ENCODE peak calls at places on chromosomes 11 and 22, in nine cellular contexts. W, J, V, G, I, E, A, Q and D are unnamed samples.

GRCh38 chr11:66600219-66600923 is 7.4 kb downstream of the CCS start:
- DNase-seq in V (no peak), Q (no peak), E (no peak), A (peak; percentile 48), G (no peak), J (no peak), W (peak; percentile 31), I (no peak), D (no peak)

GRCh38 chr11:61571869-61572268 is 9.0 kb downstream of the SYT7 start:
- DNase-seq in Q (no peak), E (no peak), I (no peak), A (no peak), W (no peak), J (no peak), V (no peak), G (no peak), D (no peak)

GRCh38 chr22:35804421-35804820 is 86.7 kb downstream of the APOL5 start:
- DNase-seq in I (no peak), Q (no peak), G (no peak), V (no peak), J (no peak), A (no peak), W (no peak), E (no peak), D (no peak)

GRCh38 chr22:50170453-50171318 is at the start of gene PANX2:
- DNase-seq in I (no peak), J (no peak), E (no peak), A (no peak), Q (no peak), W (peak; percentile 24), V (no peak), G (no peak), D (no peak)

GRCh38 chr11:12640926-12641849 is 33.0 kb upstream of the TEAD1 start:
- DNase-seq in W (no peak), J (no peak), E (no peak), V (no peak), G (no peak), Q (no peak), A (no peak), I (no peak), D (no peak)

GRCh38 chr11:64694821-64695365 is 28.1 kb downstream of the NRXN2 start:
- DNase-seq in A (no peak), J (no peak), Q (no peak), W (no peak), I (no peak), E (no peak), G (no peak), V (no peak), D (no peak)

GRCh38 chr11:121643530-121644512 is 191.1 kb upstream of the SORL1-AS1 start:
- DNase-seq in V (no peak), E (no peak), W (no peak), Q (no peak), J (no peak), A (no peak), I (no peak), G (no peak), D (no peak)

GRCh38 chr11:117230286-117230961 is 1.4 kb downstream of the PCSK7 start:
- DNase-seq in J (no peak), I (peak; percentile 40), Q (no peak), W (no peak), E (peak; percentile 4), A (no peak), V (no peak), G (no peak), D (no peak)

DNA sequence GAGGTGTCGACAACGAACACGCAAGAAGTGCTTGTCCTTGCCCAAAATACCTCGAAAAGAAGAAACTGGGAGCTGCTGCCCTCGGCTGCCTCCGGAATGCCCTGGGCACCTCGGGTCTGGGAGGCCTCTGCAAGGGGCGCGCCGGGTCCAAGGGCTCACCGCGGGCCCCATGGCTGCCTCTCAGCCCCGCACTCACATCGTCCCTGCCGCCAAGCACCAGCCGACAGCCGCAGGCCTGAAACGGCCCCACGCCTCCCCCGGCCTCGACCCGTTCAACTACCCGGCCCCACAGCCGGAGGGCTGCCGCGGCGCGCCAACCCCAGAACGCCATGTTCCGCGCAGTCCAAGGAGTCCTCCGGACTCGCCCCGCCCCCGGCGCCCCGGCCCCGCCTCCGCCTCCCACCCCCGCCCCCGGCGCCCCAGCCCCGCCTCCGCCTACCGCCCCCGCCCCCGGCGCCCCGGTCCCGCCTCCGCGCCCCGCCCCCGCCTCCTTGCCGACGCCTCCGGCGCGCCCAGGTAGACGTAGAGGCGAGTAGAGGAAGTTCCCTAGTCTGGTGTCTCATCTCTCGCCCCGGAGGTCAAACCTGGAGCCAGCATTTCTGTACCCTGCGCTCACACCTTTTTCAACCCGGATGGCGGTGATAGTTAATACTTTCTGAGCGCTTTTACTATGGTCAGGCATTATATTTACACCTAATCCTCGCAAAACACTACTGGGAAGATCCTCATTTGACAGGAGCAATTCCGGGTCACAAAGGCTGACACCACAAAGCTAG is at the start of gene SIRT3:
- DNase-seq in J (peak; percentile 87), E (peak; percentile 80), G (peak; percentile 21), V (peak; percentile 67), W (peak; percentile 71), I (peak; percentile 89), A (peak; percentile 67), Q (peak; percentile 79), D (peak; percentile 85)
- TF ChIP-seq CTCF in J (no peak), E (no peak), G (no peak), V (peak; percentile 39), W (no peak), I (peak; percentile 8), A (peak; percentile 37), Q (no peak), D (no peak)

GRCh38 chr22:17754233-17754925 is 19.9 kb downstream of the BID start:
- DNase-seq in E (peak; percentile 35), G (no peak), W (no peak), Q (no peak), J (peak; percentile 25), I (no peak), A (no peak), V (no peak), D (no peak)
- TF ChIP-seq CTCF in E (peak; percentile 34), G (peak; percentile 5), W (peak; percentile 18), Q (no peak), J (peak; percentile 36), I (peak; percentile 28), A (no peak), V (no peak), D (no peak)

GRCh38 chr22:46738961-46739870 is 1.2 kb upstream of the CERK start:
- DNase-seq in V (no peak), G (no peak), E (peak; percentile 86), Q (no peak), I (peak; percentile 92), A (peak; percentile 63), W (peak; percentile 64), J (peak; percentile 88), D (peak; percentile 16)
- TF ChIP-seq CTCF in V (no peak), G (peak; percentile 20), E (peak; percentile 63), Q (no peak), I (peak; percentile 61), A (peak; percentile 30), W (peak; percentile 24), J (peak; percentile 31), D (no peak)

GRCh38 chr11:69123593-69124545 is 31.9 kb upstream of the SMIM38 start:
- DNase-seq in A (no peak), V (no peak), I (no peak), W (no peak), G (no peak), E (no peak), Q (no peak), J (peak; percentile 53), D (no peak)
- TF ChIP-seq CTCF in A (no peak), V (no peak), I (no peak), W (no peak), G (no peak), E (no peak), Q (no peak), J (no peak), D (no peak)

DNA sequence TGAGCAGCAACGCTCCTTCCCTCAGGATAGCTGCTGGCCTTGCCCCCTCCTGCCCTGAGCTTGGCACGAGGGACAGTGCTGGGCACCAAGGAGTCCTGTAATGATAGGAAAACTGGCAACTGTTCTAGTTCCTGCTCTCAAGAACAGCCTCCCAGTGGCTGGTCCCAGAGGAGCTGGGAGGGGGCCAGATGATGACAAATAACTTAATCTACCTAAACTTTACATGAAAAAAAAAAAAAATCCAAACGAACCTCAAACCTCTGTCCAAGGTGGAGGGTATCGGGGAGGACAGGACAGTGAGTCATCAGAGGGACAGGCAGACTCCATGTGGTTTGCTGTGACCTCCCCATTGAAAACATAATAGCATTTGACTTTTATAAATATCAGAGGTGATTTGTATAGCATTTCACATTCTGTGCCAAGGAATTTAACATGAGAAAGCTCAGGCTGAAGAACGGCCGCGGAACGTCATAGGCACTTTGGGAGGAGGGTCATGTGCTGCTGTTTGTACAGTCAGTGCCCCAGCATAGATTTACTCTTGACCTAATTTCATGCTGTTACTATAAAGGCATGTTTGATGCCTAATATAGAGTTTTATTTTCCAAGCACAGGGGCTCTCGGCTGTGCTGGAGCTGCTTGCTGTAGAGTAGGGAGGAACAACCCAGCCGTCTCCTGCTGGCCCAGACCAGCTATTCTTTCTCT is 98.2 kb upstream of the NNMT start:
- DNase-seq in V (no peak), I (peak; percentile 57), J (peak; percentile 47), Q (peak; percentile 71), A (peak; percentile 86), W (peak; percentile 99), G (peak; percentile 54), E (no peak), D (no peak)
- TF ChIP-seq CTCF in V (no peak), I (peak; percentile 5), J (no peak), Q (no peak), A (peak; percentile 1), W (no peak), G (no peak), E (no peak), D (no peak)

GRCh38 chr11:114317738-114318137 is 21.5 kb downstream of the NNMT start:
- DNase-seq in Q (peak; percentile 50), J (no peak), V (no peak), I (peak; percentile 40), G (peak; percentile 24), E (no peak), A (peak; percentile 84), W (peak; percentile 69), D (no peak)
- TF ChIP-seq CTCF in Q (peak; percentile 22), J (no peak), V (peak; percentile 55), I (peak; percentile 56), G (peak; percentile 77), E (no peak), A (peak; percentile 56), W (peak; percentile 45), D (no peak)

GRCh38 chr11:72001834-72002591 is 3.3 kb downstream of the IL18BP start:
- DNase-seq in G (no peak), V (no peak), E (no peak), A (no peak), J (no peak), Q (no peak), W (no peak), I (no peak), D (no peak)
- TF ChIP-seq CTCF in G (no peak), V (no peak), E (no peak), A (no peak), J (no peak), Q (no peak), W (no peak), I (no peak), D (no peak)